ENCODE peak calls at places on chromosome 17, in ten cellular contexts. One of them, this sample, is unnamed.
A peak's percentile ranks its signal among the peaks of the same experiment; 100 is the strongest.

GRCh38 chr17:50570516-50570915 is 10.0 kb downstream of the CACNA1G start:
- DNase-seq in suprapubic skin: no peak
- DNase-seq in NB4: no peak
- DNase-seq in tibial nerve: no peak
- DNase-seq in esophagus muscularis mucosa: no peak
- DNase-seq in A549: no peak
- DNase-seq in IMR-90: no peak
- DNase-seq in uterus: no peak
- DNase-seq in right lobe of liver: no peak
- DNase-seq in testis: no peak
- DNase-seq in this sample: no peak

GRCh38 chr17:63932008-63932561 is at the start of gene CD79B:
- DNase-seq in right lobe of liver: no peak
- DNase-seq in IMR-90: no peak
- DNase-seq in NB4: peak; percentile 80
- DNase-seq in A549: no peak
- DNase-seq in suprapubic skin: no peak
- DNase-seq in esophagus muscularis mucosa: no peak
- DNase-seq in tibial nerve: no peak
- DNase-seq in testis: no peak
- DNase-seq in uterus: no peak
- DNase-seq in this sample: no peak

GRCh38 chr17:37475713-37476420 is 13.8 kb upstream of the DUSP14 start:
- DNase-seq in A549: no peak
- DNase-seq in uterus: no peak
- DNase-seq in IMR-90: no peak
- DNase-seq in right lobe of liver: no peak
- DNase-seq in testis: no peak
- DNase-seq in suprapubic skin: no peak
- DNase-seq in tibial nerve: no peak
- DNase-seq in esophagus muscularis mucosa: no peak
- DNase-seq in NB4: peak; percentile 43
- DNase-seq in this sample: no peak

GRCh38 chr17:14355556-14355955 is 54.7 kb downstream of the HS3ST3B1 start:
- DNase-seq in A549: no peak
- DNase-seq in uterus: no peak
- DNase-seq in esophagus muscularis mucosa: no peak
- DNase-seq in testis: no peak
- DNase-seq in IMR-90: no peak
- DNase-seq in right lobe of liver: no peak
- DNase-seq in tibial nerve: no peak
- DNase-seq in NB4: no peak
- DNase-seq in suprapubic skin: no peak
- DNase-seq in this sample: no peak

GRCh38 chr17:29176500-29177351 is 3.5 kb downstream of the MYO18A start:
- DNase-seq in suprapubic skin: no peak
- DNase-seq in right lobe of liver: peak; percentile 82
- DNase-seq in uterus: peak; percentile 69
- DNase-seq in esophagus muscularis mucosa: no peak
- DNase-seq in testis: peak; percentile 76
- DNase-seq in tibial nerve: no peak
- DNase-seq in IMR-90: peak; percentile 43
- DNase-seq in NB4: peak; percentile 71
- DNase-seq in A549: peak; percentile 70
- DNase-seq in this sample: peak; percentile 72

GRCh38 chr17:79944821-79945391 is 90.8 kb downstream of the TBC1D16 start:
- DNase-seq in testis: no peak
- DNase-seq in NB4: no peak
- DNase-seq in A549: no peak
- DNase-seq in esophagus muscularis mucosa: no peak
- DNase-seq in IMR-90: no peak
- DNase-seq in tibial nerve: no peak
- DNase-seq in right lobe of liver: peak; percentile 18
- DNase-seq in suprapubic skin: peak; percentile 58
- DNase-seq in uterus: no peak
- DNase-seq in this sample: no peak

GRCh38 chr17:9239260-9239820 is 218.0 kb downstream of the NTN1 start:
- DNase-seq in uterus: no peak
- DNase-seq in esophagus muscularis mucosa: no peak
- DNase-seq in right lobe of liver: peak; percentile 38
- DNase-seq in suprapubic skin: no peak
- DNase-seq in tibial nerve: no peak
- DNase-seq in NB4: no peak
- DNase-seq in testis: no peak
- DNase-seq in IMR-90: no peak
- DNase-seq in A549: no peak
- DNase-seq in this sample: no peak

GRCh38 chr17:6748617-6749016 is 7.2 kb upstream of the XAF1 start:
- DNase-seq in IMR-90: no peak
- DNase-seq in tibial nerve: no peak
- DNase-seq in testis: no peak
- DNase-seq in A549: no peak
- DNase-seq in uterus: no peak
- DNase-seq in NB4: no peak
- DNase-seq in suprapubic skin: no peak
- DNase-seq in right lobe of liver: no peak
- DNase-seq in esophagus muscularis mucosa: no peak
- DNase-seq in this sample: no peak

GRCh38 chr17:21058098-21058893 is 15.5 kb upstream of the USP22 start:
- DNase-seq in NB4: peak; percentile 44
- DNase-seq in testis: no peak
- DNase-seq in right lobe of liver: no peak
- DNase-seq in uterus: no peak
- DNase-seq in suprapubic skin: no peak
- DNase-seq in IMR-90: peak; percentile 45
- DNase-seq in esophagus muscularis mucosa: no peak
- DNase-seq in tibial nerve: no peak
- DNase-seq in A549: no peak
- DNase-seq in this sample: no peak

GRCh38 chr17:46106966-46107644 is 86.1 kb downstream of the KANSL1 start:
- DNase-seq in NB4: no peak
- DNase-seq in esophagus muscularis mucosa: no peak
- DNase-seq in testis: no peak
- DNase-seq in suprapubic skin: no peak
- DNase-seq in A549: no peak
- DNase-seq in uterus: no peak
- DNase-seq in IMR-90: no peak
- DNase-seq in right lobe of liver: no peak
- DNase-seq in tibial nerve: no peak
- DNase-seq in this sample: no peak

GRCh38 chr17:63685021-63685420 is 14.9 kb downstream of the LIMD2 start:
- DNase-seq in testis: no peak
- DNase-seq in uterus: no peak
- DNase-seq in tibial nerve: no peak
- DNase-seq in suprapubic skin: no peak
- DNase-seq in esophagus muscularis mucosa: no peak
- DNase-seq in NB4: no peak
- DNase-seq in IMR-90: no peak
- DNase-seq in A549: no peak
- DNase-seq in right lobe of liver: no peak
- DNase-seq in this sample: no peak

GRCh38 chr17:44587339-44587738 is 30.1 kb downstream of the FZD2 start:
- DNase-seq in testis: peak; percentile 82
- DNase-seq in NB4: no peak
- DNase-seq in suprapubic skin: no peak
- DNase-seq in esophagus muscularis mucosa: no peak
- DNase-seq in A549: peak; percentile 96
- DNase-seq in right lobe of liver: no peak
- DNase-seq in IMR-90: peak; percentile 91
- DNase-seq in uterus: peak; percentile 34
- DNase-seq in tibial nerve: peak; percentile 16
- DNase-seq in this sample: no peak

GRCh38 chr17:17751489-17751995 is 70.3 kb downstream of the RAI1 start:
- DNase-seq in suprapubic skin: no peak
- DNase-seq in uterus: no peak
- DNase-seq in testis: no peak
- DNase-seq in tibial nerve: no peak
- DNase-seq in A549: no peak
- DNase-seq in right lobe of liver: no peak
- DNase-seq in esophagus muscularis mucosa: no peak
- DNase-seq in IMR-90: no peak
- DNase-seq in NB4: peak; percentile 31
- DNase-seq in this sample: peak; percentile 75

GRCh38 chr17:5821057-5821456 is 236.7 kb upstream of the NLRP1 start:
- DNase-seq in NB4: no peak
- DNase-seq in IMR-90: peak; percentile 29
- DNase-seq in suprapubic skin: no peak
- DNase-seq in A549: no peak
- DNase-seq in uterus: no peak
- DNase-seq in right lobe of liver: no peak
- DNase-seq in testis: no peak
- DNase-seq in esophagus muscularis mucosa: peak; percentile 72
- DNase-seq in tibial nerve: no peak
- DNase-seq in this sample: no peak

GRCh38 chr17:70344356-70345060 is 175.2 kb downstream of the KCNJ2 start:
- DNase-seq in NB4: no peak
- DNase-seq in suprapubic skin: no peak
- DNase-seq in tibial nerve: no peak
- DNase-seq in right lobe of liver: no peak
- DNase-seq in uterus: no peak
- DNase-seq in testis: no peak
- DNase-seq in A549: no peak
- DNase-seq in esophagus muscularis mucosa: no peak
- DNase-seq in IMR-90: peak; percentile 27
- DNase-seq in this sample: no peak

GRCh38 chr17:76359375-76359774 is 5.7 kb upstream of the PRPSAP1 start:
- DNase-seq in IMR-90: no peak
- DNase-seq in testis: no peak
- DNase-seq in esophagus muscularis mucosa: no peak
- DNase-seq in uterus: no peak
- DNase-seq in right lobe of liver: no peak
- DNase-seq in tibial nerve: no peak
- DNase-seq in A549: no peak
- DNase-seq in suprapubic skin: no peak
- DNase-seq in NB4: no peak
- DNase-seq in this sample: no peak
- TF ChIP-seq POLR2A in IMR-90: no peak
- TF ChIP-seq POLR2A in testis: no peak
- TF ChIP-seq POLR2A in esophagus muscularis mucosa: no peak
- TF ChIP-seq POLR2A in uterus: no peak
- TF ChIP-seq POLR2A in right lobe of liver: no peak
- TF ChIP-seq POLR2A in tibial nerve: no peak
- TF ChIP-seq POLR2A in A549: no peak
- TF ChIP-seq POLR2A in suprapubic skin: no peak
- TF ChIP-seq POLR2A in NB4: no peak
- TF ChIP-seq POLR2A in this sample: no peak

GRCh38 chr17:32265192-32265895 is at the start of gene RHBDL3:
- DNase-seq in NB4: no peak
- DNase-seq in esophagus muscularis mucosa: no peak
- DNase-seq in testis: no peak
- DNase-seq in suprapubic skin: no peak
- DNase-seq in A549: peak; percentile 55
- DNase-seq in uterus: peak; percentile 50
- DNase-seq in tibial nerve: no peak
- DNase-seq in right lobe of liver: peak; percentile 37
- DNase-seq in IMR-90: no peak
- DNase-seq in this sample: peak; percentile 31
- TF ChIP-seq POLR2A in NB4: no peak
- TF ChIP-seq POLR2A in esophagus muscularis mucosa: no peak
- TF ChIP-seq POLR2A in testis: no peak
- TF ChIP-seq POLR2A in suprapubic skin: no peak
- TF ChIP-seq POLR2A in A549: no peak
- TF ChIP-seq POLR2A in uterus: peak; percentile 41
- TF ChIP-seq POLR2A in tibial nerve: no peak
- TF ChIP-seq POLR2A in right lobe of liver: no peak
- TF ChIP-seq POLR2A in IMR-90: no peak
- TF ChIP-seq POLR2A in this sample: no peak

DNA sequence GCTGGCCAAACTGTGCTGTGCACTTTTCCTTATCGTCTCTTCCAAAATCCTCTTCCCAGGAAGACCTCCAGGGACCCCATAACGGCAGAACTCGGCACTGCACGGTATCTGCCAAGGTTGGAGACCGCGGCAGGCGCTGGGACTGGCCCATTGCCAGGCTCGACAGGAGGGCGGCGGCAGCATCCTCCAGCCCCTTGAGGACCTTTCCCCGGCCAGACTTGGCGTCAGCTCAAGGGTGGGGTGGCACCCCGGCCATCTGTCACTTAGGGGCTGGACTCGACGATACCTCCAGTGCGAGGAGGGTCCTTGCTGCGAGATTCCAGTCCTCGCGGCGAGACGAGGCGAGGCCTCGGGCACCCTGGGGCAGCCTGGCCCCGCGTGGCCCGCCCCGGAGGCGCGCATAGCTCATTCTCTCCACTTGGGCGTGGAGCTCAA is 777 bp downstream of the ACLY start:
- DNase-seq in uterus: peak; percentile 52
- DNase-seq in tibial nerve: peak; percentile 16
- DNase-seq in NB4: peak; percentile 55
- DNase-seq in right lobe of liver: peak; percentile 78
- DNase-seq in IMR-90: peak; percentile 31
- DNase-seq in esophagus muscularis mucosa: no peak
- DNase-seq in testis: peak; percentile 57
- DNase-seq in suprapubic skin: peak; percentile 84
- DNase-seq in A549: no peak
- DNase-seq in this sample: peak; percentile 86
- TF ChIP-seq POLR2A in uterus: no peak
- TF ChIP-seq POLR2A in tibial nerve: no peak
- TF ChIP-seq POLR2A in NB4: no peak
- TF ChIP-seq POLR2A in right lobe of liver: no peak
- TF ChIP-seq POLR2A in IMR-90: no peak
- TF ChIP-seq POLR2A in esophagus muscularis mucosa: no peak
- TF ChIP-seq POLR2A in testis: no peak
- TF ChIP-seq POLR2A in suprapubic skin: no peak
- TF ChIP-seq POLR2A in A549: no peak
- TF ChIP-seq POLR2A in this sample: no peak

GRCh38 chr17:58006563-58006923 is 503 bp downstream of the SRSF1 start:
- DNase-seq in esophagus muscularis mucosa: peak; percentile 95
- DNase-seq in suprapubic skin: peak; percentile 85
- DNase-seq in NB4: peak; percentile 85
- DNase-seq in tibial nerve: peak; percentile 81
- DNase-seq in uterus: peak; percentile 76
- DNase-seq in A549: peak; percentile 59
- DNase-seq in IMR-90: peak; percentile 71
- DNase-seq in testis: peak; percentile 93
- DNase-seq in right lobe of liver: peak; percentile 82
- DNase-seq in this sample: peak; percentile 84

GRCh38 chr17:58007781-58008706 is 998 bp upstream of the SRSF1 start:
- DNase-seq in testis: no peak
- DNase-seq in esophagus muscularis mucosa: no peak
- DNase-seq in uterus: peak; percentile 18
- DNase-seq in A549: no peak
- DNase-seq in tibial nerve: peak; percentile 11
- DNase-seq in suprapubic skin: no peak
- DNase-seq in IMR-90: no peak
- DNase-seq in NB4: no peak
- DNase-seq in right lobe of liver: no peak
- DNase-seq in this sample: no peak

GRCh38 chr17:58005728-58006562 is 1.1 kb downstream of the SRSF1 start:
- DNase-seq in testis: no peak
- DNase-seq in uterus: no peak
- DNase-seq in tibial nerve: no peak
- DNase-seq in suprapubic skin: no peak
- DNase-seq in esophagus muscularis mucosa: no peak
- DNase-seq in right lobe of liver: no peak
- DNase-seq in NB4: no peak
- DNase-seq in A549: no peak
- DNase-seq in IMR-90: no peak
- DNase-seq in this sample: peak; percentile 31

GRCh38 chr17:58005031-58005727 is 1.9 kb downstream of the SRSF1 start:
- DNase-seq in suprapubic skin: no peak
- DNase-seq in IMR-90: peak; percentile 27
- DNase-seq in esophagus muscularis mucosa: no peak
- DNase-seq in tibial nerve: no peak
- DNase-seq in uterus: no peak
- DNase-seq in right lobe of liver: no peak
- DNase-seq in A549: no peak
- DNase-seq in NB4: peak; percentile 59
- DNase-seq in testis: no peak
- DNase-seq in this sample: peak; percentile 31

GRCh38 chr17:58006924-58007780 is at the start of gene SRSF1:
- DNase-seq in testis: peak; percentile 97
- DNase-seq in right lobe of liver: peak; percentile 97
- DNase-seq in esophagus muscularis mucosa: peak; percentile 98
- DNase-seq in uterus: peak; percentile 98
- DNase-seq in NB4: peak; percentile 97
- DNase-seq in suprapubic skin: peak; percentile 98
- DNase-seq in A549: peak; percentile 98
- DNase-seq in IMR-90: peak; percentile 98
- DNase-seq in tibial nerve: peak; percentile 92
- DNase-seq in this sample: peak; percentile 99
- TF ChIP-seq POLR2A in testis: peak; percentile 71
- TF ChIP-seq POLR2A in right lobe of liver: peak; percentile 93
- TF ChIP-seq POLR2A in esophagus muscularis mucosa: peak; percentile 93
- TF ChIP-seq POLR2A in uterus: peak; percentile 96
- TF ChIP-seq POLR2A in NB4: peak; percentile 92
- TF ChIP-seq POLR2A in suprapubic skin: peak; percentile 85
- TF ChIP-seq POLR2A in A549: peak; percentile 98
- TF ChIP-seq POLR2A in IMR-90: peak; percentile 96
- TF ChIP-seq POLR2A in tibial nerve: peak; percentile 93
- TF ChIP-seq POLR2A in this sample: peak; percentile 98